ENCODE peak calls at places on chromosomes 13 and 19, in four cellular contexts. S is body of pancreas; A is esophagus squamous epithelium; J is stimulated activated CD8-positive, alpha-beta memory T cell treated with anti-CD3 and anti-CD28 coated beads, Interleukin-15, amount 100 ng/mL, for 1 hour. Y is an unnamed sample.

GRCh38 chr13:107441279-107441678 is 774.1 kb downstream of the LIG4 start:
- DNase-seq in S (no peak), A (no peak), J (no peak), Y (no peak)

GRCh38 chr19:30856786-30857185 is 484.6 kb downstream of the ZNF536 start:
- DNase-seq in A (no peak), J (no peak), S (no peak), Y (no peak)

GRCh38 chr19:32345261-32346207 is at the start of gene ZNF507:
- DNase-seq in S (peak), A (no peak), J (peak), Y (no peak)

GRCh38 chr13:40464349-40464748 is 202.1 kb downstream of the FOXO1 start:
- DNase-seq in A (no peak), S (no peak), J (no peak), Y (no peak)

GRCh38 chr19:39237200-39238184 is 7.3 kb downstream of the IFNL3 start:
- DNase-seq in S (peak), A (no peak), J (no peak), Y (no peak)

GRCh38 chr19:55340784-55341147 is 1.1 kb downstream of the KMT5C start:
- DNase-seq in A (no peak), J (no peak), S (no peak), Y (no peak)

GRCh38 chr19:10122066-10122465 is 2.4 kb upstream of the EIF3G start:
- DNase-seq in A (no peak), S (no peak), J (no peak), Y (no peak)

GRCh38 chr13:49240017-49240416 is 7.7 kb upstream of the CDADC1 start:
- DNase-seq in A (no peak), J (peak), S (no peak), Y (no peak)